ENCODE peak calls at places on chromosomes 2 and 18, in seven cellular contexts. One of them, this sample, is unnamed.
A peak's percentile ranks its signal among the peaks of the same experiment; 100 is the strongest.

GRCh38 chr2:98548920-98549818 is 59.1 kb downstream of the COA5 start:
- DNase-seq in H9: no peak
- DNase-seq in neuronal stem cell: no peak
- DNase-seq in mesendoderm: no peak
- DNase-seq in mesenchymal stem cell: no peak
- DNase-seq in H1: no peak
- DNase-seq in trophoblast cell: no peak
- DNase-seq in this sample: no peak

GRCh38 chr2:159637988-159638501 is 21.7 kb upstream of the BAZ2B start:
- DNase-seq in H9: no peak
- DNase-seq in neuronal stem cell: no peak
- DNase-seq in mesendoderm: peak; percentile 74
- DNase-seq in mesenchymal stem cell: peak; percentile 67
- DNase-seq in H1: no peak
- DNase-seq in trophoblast cell: peak; percentile 81
- DNase-seq in this sample: peak; percentile 91

GRCh38 chr2:73293534-73294171 is at the start of gene EGR4:
- DNase-seq in H9: peak; percentile 94
- DNase-seq in neuronal stem cell: no peak
- DNase-seq in mesendoderm: peak; percentile 90
- DNase-seq in mesenchymal stem cell: peak; percentile 81
- DNase-seq in H1: peak; percentile 59
- DNase-seq in trophoblast cell: no peak
- DNase-seq in this sample: peak; percentile 74

GRCh38 chr2:235925250-235925919 is 242.8 kb downstream of the GBX2 start:
- DNase-seq in H9: no peak
- DNase-seq in neuronal stem cell: no peak
- DNase-seq in mesendoderm: peak; percentile 5
- DNase-seq in mesenchymal stem cell: no peak
- DNase-seq in H1: no peak
- DNase-seq in trophoblast cell: no peak
- DNase-seq in this sample: no peak

GRCh38 chr2:233422050-233422639 is 67.9 kb downstream of the DGKD start:
- DNase-seq in H9: no peak
- DNase-seq in neuronal stem cell: no peak
- DNase-seq in mesendoderm: no peak
- DNase-seq in mesenchymal stem cell: no peak
- DNase-seq in H1: no peak
- DNase-seq in trophoblast cell: no peak
- DNase-seq in this sample: no peak

GRCh38 chr2:139495851-139496250 is 715.7 kb upstream of the NXPH2 start:
- DNase-seq in H9: peak; percentile 26
- DNase-seq in neuronal stem cell: no peak
- DNase-seq in mesendoderm: no peak
- DNase-seq in mesenchymal stem cell: no peak
- DNase-seq in H1: no peak
- DNase-seq in trophoblast cell: no peak
- DNase-seq in this sample: no peak

GRCh38 chr2:176164803-176165597 is 7.9 kb downstream of the HOXD3 start:
- DNase-seq in H9: no peak
- DNase-seq in neuronal stem cell: no peak
- DNase-seq in mesendoderm: peak; percentile 34
- DNase-seq in mesenchymal stem cell: no peak
- DNase-seq in H1: no peak
- DNase-seq in trophoblast cell: no peak
- DNase-seq in this sample: no peak

GRCh38 chr18:45837283-45838070 is 12.0 kb downstream of the SIGLEC15 start:
- DNase-seq in H9: peak; percentile 81
- DNase-seq in neuronal stem cell: peak; percentile 43
- DNase-seq in mesendoderm: peak; percentile 81
- DNase-seq in mesenchymal stem cell: peak; percentile 67
- DNase-seq in H1: peak; percentile 19
- DNase-seq in trophoblast cell: peak; percentile 88
- DNase-seq in this sample: no peak

GRCh38 chr2:43059183-43059897 is 167.1 kb downstream of the ZFP36L2 start:
- DNase-seq in H9: no peak
- DNase-seq in neuronal stem cell: no peak
- DNase-seq in mesendoderm: no peak
- DNase-seq in mesenchymal stem cell: peak; percentile 94
- DNase-seq in H1: no peak
- DNase-seq in trophoblast cell: no peak
- DNase-seq in this sample: peak; percentile 98

GRCh38 chr18:29531746-29532145 is 1354.8 kb upstream of the CDH2 start:
- DNase-seq in H9: no peak
- DNase-seq in neuronal stem cell: no peak
- DNase-seq in mesendoderm: no peak
- DNase-seq in mesenchymal stem cell: no peak
- DNase-seq in H1: no peak
- DNase-seq in trophoblast cell: no peak
- DNase-seq in this sample: no peak

GRCh38 chr2:217469203-217469810 is 533.5 kb downstream of the TNS1 start:
- DNase-seq in H9: no peak
- DNase-seq in neuronal stem cell: no peak
- DNase-seq in mesendoderm: no peak
- DNase-seq in mesenchymal stem cell: no peak
- DNase-seq in H1: no peak
- DNase-seq in trophoblast cell: no peak
- DNase-seq in this sample: peak; percentile 32

GRCh38 chr2:171531836-171532450 is 9.7 kb downstream of the CYBRD1 start:
- DNase-seq in H9: no peak
- DNase-seq in neuronal stem cell: no peak
- DNase-seq in mesendoderm: no peak
- DNase-seq in mesenchymal stem cell: peak; percentile 46
- DNase-seq in H1: no peak
- DNase-seq in trophoblast cell: no peak
- DNase-seq in this sample: peak; percentile 49

GRCh38 chr18:49114556-49114955 is 163.8 kb upstream of the SMAD7 start:
- DNase-seq in H9: no peak
- DNase-seq in neuronal stem cell: no peak
- DNase-seq in mesendoderm: no peak
- DNase-seq in mesenchymal stem cell: no peak
- DNase-seq in H1: no peak
- DNase-seq in trophoblast cell: no peak
- DNase-seq in this sample: no peak

DNA sequence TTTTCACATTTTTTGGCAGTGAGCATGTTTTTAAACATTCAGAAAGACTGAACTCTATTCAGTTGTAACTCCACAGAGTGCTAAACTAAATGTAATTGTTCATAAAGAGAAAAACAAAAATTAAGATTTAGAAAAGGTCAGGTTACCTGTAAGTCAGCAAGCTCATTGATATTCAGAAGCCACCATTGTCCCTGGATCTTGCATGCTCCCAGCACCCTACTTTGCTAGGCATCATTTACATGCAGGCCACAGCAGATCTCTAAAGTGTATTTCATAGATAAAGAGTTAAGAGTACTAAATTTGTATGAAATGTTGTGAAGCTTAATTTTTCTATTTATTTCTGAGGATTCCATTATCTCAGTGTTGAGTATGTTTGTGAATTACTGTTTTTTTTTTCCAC is 64.8 kb upstream of the CDH19 start:
- DNase-seq in H9: no peak
- DNase-seq in neuronal stem cell: no peak
- DNase-seq in mesendoderm: no peak
- DNase-seq in mesenchymal stem cell: no peak
- DNase-seq in H1: no peak
- DNase-seq in trophoblast cell: no peak
- DNase-seq in this sample: no peak
- H4K8ac ChIP-seq in H9: no peak overlapping the region
- H4K8ac ChIP-seq in neuronal stem cell: no peak overlapping the region
- H4K8ac ChIP-seq in mesendoderm: no peak overlapping the region
- H4K8ac ChIP-seq in mesenchymal stem cell: no peak overlapping the region
- H4K8ac ChIP-seq in H1: no peak overlapping the region
- H4K8ac ChIP-seq in trophoblast cell: no peak overlapping the region
- H4K8ac ChIP-seq in this sample: no peak overlapping the region

GRCh38 chr2:71784734-71785549 is 331.6 kb downstream of the DYSF start:
- DNase-seq in H9: peak; percentile 25
- DNase-seq in neuronal stem cell: no peak
- DNase-seq in mesendoderm: peak; percentile 85
- DNase-seq in mesenchymal stem cell: no peak
- DNase-seq in H1: no peak
- DNase-seq in trophoblast cell: peak; percentile 88
- DNase-seq in this sample: peak; percentile 18
- H4K8ac ChIP-seq in H9: no peak overlapping the region
- H4K8ac ChIP-seq in neuronal stem cell: no peak overlapping the region
- H4K8ac ChIP-seq in mesendoderm: no peak overlapping the region
- H4K8ac ChIP-seq in mesenchymal stem cell: no peak overlapping the region
- H4K8ac ChIP-seq in H1: no peak overlapping the region
- H4K8ac ChIP-seq in trophoblast cell: no peak overlapping the region
- H4K8ac ChIP-seq in this sample: peak overlapping the region; percentile 2

GRCh38 chr2:118986733-118987132 is 44.7 kb downstream of the MARCO start:
- DNase-seq in H9: no peak
- DNase-seq in neuronal stem cell: no peak
- DNase-seq in mesendoderm: no peak
- DNase-seq in mesenchymal stem cell: no peak
- DNase-seq in H1: no peak
- DNase-seq in trophoblast cell: no peak
- DNase-seq in this sample: no peak

GRCh38 chr2:118990757-118991545 is 49.0 kb downstream of the MARCO start:
- DNase-seq in H9: no peak
- DNase-seq in neuronal stem cell: no peak
- DNase-seq in mesendoderm: no peak
- DNase-seq in mesenchymal stem cell: no peak
- DNase-seq in H1: no peak
- DNase-seq in trophoblast cell: no peak
- DNase-seq in this sample: no peak

GRCh38 chr2:118987886-118988285 is 45.9 kb downstream of the MARCO start:
- DNase-seq in H9: peak; percentile 14
- DNase-seq in neuronal stem cell: no peak
- DNase-seq in mesendoderm: no peak
- DNase-seq in mesenchymal stem cell: no peak
- DNase-seq in H1: no peak
- DNase-seq in trophoblast cell: no peak
- DNase-seq in this sample: no peak

GRCh38 chr2:118989481-118989880 is 47.5 kb downstream of the MARCO start:
- DNase-seq in H9: no peak
- DNase-seq in neuronal stem cell: no peak
- DNase-seq in mesendoderm: no peak
- DNase-seq in mesenchymal stem cell: no peak
- DNase-seq in H1: no peak
- DNase-seq in trophoblast cell: no peak
- DNase-seq in this sample: no peak

DNA sequence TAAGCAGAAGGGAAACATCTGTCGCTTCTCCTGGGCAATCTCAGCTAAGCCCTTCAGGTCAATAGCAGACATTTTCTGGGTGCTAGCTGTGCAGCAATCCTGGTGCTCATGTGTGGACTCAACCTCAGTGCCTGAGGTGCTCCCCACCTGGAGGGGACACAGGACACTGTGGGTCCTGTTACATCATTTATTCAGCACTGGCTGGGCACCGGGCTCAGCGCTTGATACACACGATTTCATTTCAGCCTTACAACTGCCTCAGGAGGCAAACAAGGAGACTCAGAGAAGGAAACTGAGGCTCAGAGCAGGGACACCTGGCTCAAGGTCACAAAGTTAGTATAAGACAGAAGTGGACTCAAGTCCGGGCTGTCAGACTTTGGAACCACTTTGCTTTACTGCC is 46.7 kb downstream of the MARCO start:
- DNase-seq in H9: no peak
- DNase-seq in neuronal stem cell: no peak
- DNase-seq in mesendoderm: no peak
- DNase-seq in mesenchymal stem cell: no peak
- DNase-seq in H1: no peak
- DNase-seq in trophoblast cell: no peak
- DNase-seq in this sample: no peak
- H4K8ac ChIP-seq in H9: no peak overlapping the region
- H4K8ac ChIP-seq in neuronal stem cell: no peak overlapping the region
- H4K8ac ChIP-seq in mesendoderm: no peak overlapping the region
- H4K8ac ChIP-seq in mesenchymal stem cell: no peak overlapping the region
- H4K8ac ChIP-seq in H1: peak overlapping the region; percentile 18
- H4K8ac ChIP-seq in trophoblast cell: no peak overlapping the region
- H4K8ac ChIP-seq in this sample: no peak overlapping the region

GRCh38 chr18:37163119-37163518 is 334.2 kb downstream of the KIAA1328 start:
- DNase-seq in H9: no peak
- DNase-seq in neuronal stem cell: no peak
- DNase-seq in mesendoderm: no peak
- DNase-seq in mesenchymal stem cell: no peak
- DNase-seq in H1: no peak
- DNase-seq in trophoblast cell: no peak
- DNase-seq in this sample: no peak

GRCh38 chr18:37161491-37161890 is 332.6 kb downstream of the KIAA1328 start:
- DNase-seq in H9: no peak
- DNase-seq in neuronal stem cell: no peak
- DNase-seq in mesendoderm: no peak
- DNase-seq in mesenchymal stem cell: no peak
- DNase-seq in H1: no peak
- DNase-seq in trophoblast cell: no peak
- DNase-seq in this sample: no peak

GRCh38 chr18:37156330-37156942 is 327.5 kb downstream of the KIAA1328 start:
- DNase-seq in H9: no peak
- DNase-seq in neuronal stem cell: no peak
- DNase-seq in mesendoderm: no peak
- DNase-seq in mesenchymal stem cell: peak; percentile 1
- DNase-seq in H1: no peak
- DNase-seq in trophoblast cell: no peak
- DNase-seq in this sample: no peak

DNA sequence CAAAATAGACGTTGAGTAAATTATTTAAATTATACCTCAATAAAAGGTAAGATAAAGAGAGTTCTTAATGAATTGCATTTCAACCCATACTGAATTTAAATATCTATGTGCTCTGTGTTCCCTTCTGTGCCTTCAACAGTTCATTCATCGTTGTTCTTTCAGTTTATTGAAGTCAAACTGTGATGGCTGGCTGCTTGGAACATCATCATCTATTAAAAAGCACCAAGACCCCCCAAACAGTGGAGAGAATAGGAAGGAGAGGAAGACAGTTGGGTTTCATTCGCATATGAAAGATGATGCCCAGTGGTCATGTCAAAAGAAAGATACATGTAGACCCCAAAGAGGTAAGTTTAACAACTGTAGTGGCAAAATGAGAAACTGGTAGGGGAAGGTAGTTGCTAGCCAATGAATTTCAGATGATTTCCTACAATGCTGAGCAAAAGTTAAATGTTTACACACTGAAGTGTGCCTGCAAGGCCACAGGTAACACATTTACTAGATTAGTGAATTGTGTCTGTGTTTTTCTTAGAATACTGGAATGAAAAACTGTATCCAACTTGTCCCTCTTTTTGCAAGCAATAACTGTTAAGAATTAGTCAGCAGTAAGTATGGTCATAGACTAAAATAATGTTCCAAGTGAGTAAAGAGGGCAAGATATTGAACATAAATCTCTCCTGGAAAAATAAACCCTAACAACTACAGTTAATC is 331.3 kb downstream of the KIAA1328 start:
- DNase-seq in H9: no peak
- DNase-seq in neuronal stem cell: no peak
- DNase-seq in mesendoderm: no peak
- DNase-seq in mesenchymal stem cell: no peak
- DNase-seq in H1: no peak
- DNase-seq in trophoblast cell: no peak
- DNase-seq in this sample: no peak
- H4K8ac ChIP-seq in H9: no peak overlapping the region
- H4K8ac ChIP-seq in neuronal stem cell: no peak overlapping the region
- H4K8ac ChIP-seq in mesendoderm: no peak overlapping the region
- H4K8ac ChIP-seq in mesenchymal stem cell: no peak overlapping the region
- H4K8ac ChIP-seq in H1: no peak overlapping the region
- H4K8ac ChIP-seq in trophoblast cell: no peak overlapping the region
- H4K8ac ChIP-seq in this sample: no peak overlapping the region